ENCODE peak calls at places on chromosomes 11 and 22, in seven cellular contexts. F, D, P, W, A, N and X are unnamed samples. For H3K4me1, the result is how much of the 10 kb centered on the place peaks cover.

GRCh38 chr11:102869354-102869753 is 5.4 kb downstream of the MMP12 start:
- DNase-seq in P (no peak), D (no peak), A (no peak), W (no peak), F (no peak), N (peak), X (no peak)

GRCh38 chr11:27209562-27210005 is 153.4 kb downstream of the CCDC34 start:
- DNase-seq in P (no peak), D (peak), A (peak), W (no peak), F (no peak), N (peak), X (no peak)

GRCh38 chr11:70158201-70158600 is 44.9 kb upstream of the FADD start:
- DNase-seq in P (no peak), F (no peak), A (no peak), N (peak), D (peak), W (peak), X (no peak)

GRCh38 chr11:99154277-99154676 is 133.5 kb downstream of the CNTN5 start:
- DNase-seq in N (no peak), D (no peak), F (no peak), P (no peak), W (no peak), A (no peak), X (peak)

GRCh38 chr11:96200243-96200642 is 142.8 kb downstream of the MAML2 start:
- DNase-seq in N (peak), P (no peak), F (no peak), D (no peak), A (no peak), W (no peak), X (no peak)

GRCh38 chr11:45449036-45449601 is 163.0 kb upstream of the SYT13 start:
- DNase-seq in N (no peak), P (no peak), A (no peak), W (no peak), D (no peak), F (peak), X (no peak)

GRCh38 chr11:2673871-2674471 is 25.8 kb downstream of the KCNQ1OT1 start:
- DNase-seq in F (peak), N (no peak), D (no peak), A (no peak), W (no peak), P (peak), X (peak)

GRCh38 chr11:130817608-130817944 is 98.7 kb downstream of the SNX19 start:
- DNase-seq in F (no peak), D (no peak), A (no peak), P (no peak), W (no peak), N (no peak), X (no peak)

GRCh38 chr22:43996981-43997265 is 27.2 kb upstream of the PARVB start:
- DNase-seq in W (peak), F (no peak), A (no peak), N (no peak), P (peak), D (no peak), X (no peak)

GRCh38 chr11:130865091-130865771 is 51.0 kb downstream of the SNX19 start:
- DNase-seq in A (peak), W (peak), P (no peak), N (no peak), D (no peak), F (no peak), X (no peak)

GRCh38 chr22:30947821-30948454 is 20.6 kb downstream of the MORC2 start:
- DNase-seq in P (no peak), F (no peak), N (peak), W (peak), A (no peak), D (no peak), X (no peak)

GRCh38 chr22:45477366-45478107 is 25.1 kb upstream of the FBLN1 start:
- DNase-seq in W (no peak), A (no peak), D (no peak), N (no peak), F (peak), P (no peak), X (no peak)

GRCh38 chr11:45155627-45156180 is 9.3 kb downstream of the PRDM11 start:
- DNase-seq in N (no peak), W (no peak), F (peak), D (no peak), P (peak), A (no peak), X (no peak)

GRCh38 chr11:3920148-3920852 is 64.8 kb downstream of the STIM1 start:
- DNase-seq in D (no peak), P (peak), A (no peak), N (peak), W (no peak), F (no peak), X (no peak)

GRCh38 chr22:37267661-37268413 is 14.5 kb upstream of the CYTH4 start:
- DNase-seq in W (no peak), P (no peak), N (no peak), D (no peak), F (peak), A (no peak), X (no peak)

GRCh38 chr11:106917973-106918372 is 100.3 kb downstream of the GUCY1A2 start:
- DNase-seq in F (no peak), A (no peak), N (peak), W (peak), P (no peak), D (no peak), X (no peak)

GRCh38 chr11:5666396-5666780 is 18.5 kb downstream of the TRIM5 start:
- DNase-seq in N (no peak), P (no peak), D (no peak), W (no peak), A (no peak), F (no peak), X (no peak)

GRCh38 chr11:94791216-94791889 is 23.2 kb downstream of the AMOTL1 start:
- DNase-seq in P (no peak), N (no peak), D (no peak), A (no peak), F (no peak), W (no peak), X (no peak)

GRCh38 chr22:44139773-44140172 is 41.0 kb upstream of the PARVG start:
- DNase-seq in P (no peak), W (no peak), F (no peak), D (no peak), N (no peak), A (no peak), X (peak)

GRCh38 chr11:65218446-65218845 is 36.7 kb downstream of the CAPN1 start:
- DNase-seq in F (peak), N (no peak), W (no peak), D (no peak), P (peak), A (no peak), X (no peak)

DNA sequence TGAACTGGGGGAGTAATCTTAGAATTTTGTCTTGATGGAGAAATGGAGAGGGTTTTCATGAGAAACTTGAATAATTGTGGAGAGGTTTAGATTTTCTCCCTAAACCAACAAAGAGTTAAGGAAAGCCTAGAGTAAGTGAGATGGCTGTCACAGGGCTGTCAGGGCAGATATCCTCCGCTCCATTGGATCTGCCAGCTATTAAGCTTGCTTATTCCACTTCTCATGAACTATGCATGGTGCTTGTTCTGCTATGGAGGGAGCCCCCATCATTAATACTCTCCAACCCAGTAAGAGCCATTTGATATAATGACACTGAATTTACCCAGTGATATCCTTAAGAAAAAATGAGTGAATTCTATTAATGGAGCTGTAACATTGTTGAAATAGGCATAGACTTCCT is 342.8 kb upstream of the MTNR1B start:
- DNase-seq in P (no peak), A (no peak), W (no peak), F (no peak), D (no peak), N (no peak), X (no peak)
- H3K4me1 ChIP-seq in P (under half), A (under half), W (under half), F (under half), D (under half), N (under half), X (under half)

DNA sequence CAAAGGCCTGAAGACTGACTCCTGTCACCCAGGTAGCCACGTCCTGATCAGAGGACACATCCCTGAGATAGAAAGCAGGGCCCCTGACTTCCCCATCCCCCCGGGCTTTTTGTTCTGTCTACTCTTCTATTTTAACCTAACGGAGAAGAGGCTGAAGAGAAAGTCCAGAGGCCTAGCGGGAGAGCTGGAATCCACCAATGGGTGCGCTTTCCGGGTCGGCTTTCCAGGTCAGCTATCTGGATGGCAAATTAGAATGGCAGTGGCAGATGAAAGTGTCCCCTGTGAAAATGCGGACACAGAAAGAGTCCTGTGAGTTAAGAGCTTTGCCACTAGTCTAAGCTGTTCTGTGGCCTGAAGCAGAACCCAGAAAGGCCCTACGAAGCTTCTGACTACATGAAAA is 13.1 kb upstream of the SERPING1 start:
- DNase-seq in A (no peak), N (no peak), P (no peak), F (peak), W (no peak), D (no peak), X (no peak)
- H3K4me1 ChIP-seq in A (under half), N (under half), P (under half), F (under half), W (under half), D (under half), X (under half)

GRCh38 chr11:12125609-12126149 is 15.3 kb downstream of the MICAL2 start:
- DNase-seq in D (no peak), N (peak), W (no peak), P (no peak), A (no peak), F (no peak), X (no peak)
- H3K4me1 ChIP-seq in D (half or more), N (half or more), W (under half), P (half or more), A (half or more), F (under half), X (under half)

DNA sequence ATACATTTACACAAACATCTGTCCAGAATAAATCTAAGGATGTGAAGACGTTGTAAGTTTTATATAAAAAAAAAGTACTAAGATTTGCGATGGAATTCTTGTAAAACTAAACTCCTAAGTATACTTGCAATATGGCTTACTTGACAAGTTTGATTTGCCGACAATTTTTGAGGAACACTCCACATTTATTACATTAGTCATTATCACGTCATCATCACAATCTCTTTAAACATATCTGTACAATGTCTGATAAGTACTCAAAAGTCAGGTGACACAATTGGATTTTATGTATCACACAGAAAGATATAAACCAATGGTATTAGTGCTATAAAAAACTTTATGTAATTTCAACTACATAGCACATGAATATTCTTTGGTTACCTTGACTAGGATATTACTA is 30.3 kb downstream of the IMMP1L start:
- DNase-seq in P (no peak), W (no peak), A (no peak), D (no peak), N (no peak), F (no peak), X (no peak)
- H3K4me1 ChIP-seq in P (under half), W (under half), A (under half), D (under half), N (under half), F (under half), X (under half)